ENCODE peak calls at places on chromosome 4, in ten cellular contexts. One of them, this sample, is unnamed.

GRCh38 chr4:158906073-158906472 is 137.2 kb downstream of the FNIP2 start:
- DNase-seq in fibroblast of pulmonary artery: no peak
- DNase-seq in heart right ventricle: no peak
- DNase-seq in cardiac muscle cell: no peak
- DNase-seq in tibial nerve: no peak
- DNase-seq in mesothelial cell of epicardium: no peak
- DNase-seq in tibial artery: no peak
- DNase-seq in bronchial epithelial cell: peak; percentile 35
- DNase-seq in ascending aorta: no peak
- DNase-seq in right lobe of liver: no peak
- DNase-seq in this sample: no peak

GRCh38 chr4:64158648-64159326 is 250.5 kb downstream of the TECRL start:
- DNase-seq in mesothelial cell of epicardium: no peak
- DNase-seq in cardiac muscle cell: peak; percentile 68
- DNase-seq in fibroblast of pulmonary artery: peak; percentile 74
- DNase-seq in ascending aorta: no peak
- DNase-seq in tibial nerve: peak; percentile 84
- DNase-seq in right lobe of liver: no peak
- DNase-seq in heart right ventricle: peak; percentile 30
- DNase-seq in tibial artery: peak; percentile 43
- DNase-seq in bronchial epithelial cell: peak; percentile 61
- DNase-seq in this sample: peak; percentile 82

GRCh38 chr4:148717988-148718387 is 275.8 kb upstream of the NR3C2 start:
- DNase-seq in cardiac muscle cell: no peak
- DNase-seq in right lobe of liver: no peak
- DNase-seq in heart right ventricle: no peak
- DNase-seq in tibial artery: no peak
- DNase-seq in ascending aorta: no peak
- DNase-seq in tibial nerve: no peak
- DNase-seq in bronchial epithelial cell: no peak
- DNase-seq in fibroblast of pulmonary artery: no peak
- DNase-seq in mesothelial cell of epicardium: no peak
- DNase-seq in this sample: no peak

GRCh38 chr4:142427456-142427855 is 418.6 kb downstream of the INPP4B start:
- DNase-seq in right lobe of liver: no peak
- DNase-seq in fibroblast of pulmonary artery: no peak
- DNase-seq in heart right ventricle: no peak
- DNase-seq in tibial nerve: no peak
- DNase-seq in ascending aorta: no peak
- DNase-seq in mesothelial cell of epicardium: no peak
- DNase-seq in bronchial epithelial cell: no peak
- DNase-seq in tibial artery: no peak
- DNase-seq in cardiac muscle cell: no peak
- DNase-seq in this sample: no peak

GRCh38 chr4:112296949-112297483 is at the start of gene ALPK1:
- DNase-seq in right lobe of liver: no peak
- DNase-seq in ascending aorta: no peak
- DNase-seq in tibial artery: no peak
- DNase-seq in cardiac muscle cell: peak; percentile 95
- DNase-seq in fibroblast of pulmonary artery: peak; percentile 95
- DNase-seq in heart right ventricle: no peak
- DNase-seq in mesothelial cell of epicardium: no peak
- DNase-seq in bronchial epithelial cell: peak; percentile 95
- DNase-seq in tibial nerve: peak; percentile 48
- DNase-seq in this sample: peak; percentile 92

GRCh38 chr4:31334086-31334910 is 614.1 kb downstream of the PCDH7 start:
- DNase-seq in heart right ventricle: no peak
- DNase-seq in tibial nerve: no peak
- DNase-seq in cardiac muscle cell: no peak
- DNase-seq in tibial artery: no peak
- DNase-seq in ascending aorta: no peak
- DNase-seq in fibroblast of pulmonary artery: no peak
- DNase-seq in mesothelial cell of epicardium: no peak
- DNase-seq in right lobe of liver: no peak
- DNase-seq in bronchial epithelial cell: no peak
- DNase-seq in this sample: no peak

GRCh38 chr4:185654311-185654710 is 119.0 kb upstream of the PDLIM3 start:
- DNase-seq in mesothelial cell of epicardium: no peak
- DNase-seq in bronchial epithelial cell: peak; percentile 44
- DNase-seq in ascending aorta: no peak
- DNase-seq in heart right ventricle: no peak
- DNase-seq in right lobe of liver: no peak
- DNase-seq in tibial artery: no peak
- DNase-seq in cardiac muscle cell: no peak
- DNase-seq in tibial nerve: no peak
- DNase-seq in fibroblast of pulmonary artery: no peak
- DNase-seq in this sample: no peak

GRCh38 chr4:177455591-177455990 is 13.4 kb upstream of the AGA start:
- DNase-seq in heart right ventricle: no peak
- DNase-seq in right lobe of liver: no peak
- DNase-seq in ascending aorta: no peak
- DNase-seq in bronchial epithelial cell: no peak
- DNase-seq in cardiac muscle cell: peak; percentile 71
- DNase-seq in fibroblast of pulmonary artery: peak; percentile 51
- DNase-seq in tibial nerve: no peak
- DNase-seq in tibial artery: no peak
- DNase-seq in mesothelial cell of epicardium: no peak
- DNase-seq in this sample: no peak

GRCh38 chr4:53656421-53656981 is 65.2 kb upstream of the LNX1 start:
- DNase-seq in cardiac muscle cell: peak; percentile 79
- DNase-seq in ascending aorta: no peak
- DNase-seq in mesothelial cell of epicardium: no peak
- DNase-seq in fibroblast of pulmonary artery: peak; percentile 71
- DNase-seq in tibial nerve: peak; percentile 45
- DNase-seq in right lobe of liver: no peak
- DNase-seq in bronchial epithelial cell: no peak
- DNase-seq in tibial artery: peak; percentile 61
- DNase-seq in heart right ventricle: no peak
- DNase-seq in this sample: peak; percentile 53

GRCh38 chr4:53654300-53654758 is 63.0 kb upstream of the LNX1 start:
- DNase-seq in tibial nerve: no peak
- DNase-seq in fibroblast of pulmonary artery: peak; percentile 40
- DNase-seq in cardiac muscle cell: peak; percentile 29
- DNase-seq in ascending aorta: peak; percentile 77
- DNase-seq in tibial artery: no peak
- DNase-seq in mesothelial cell of epicardium: no peak
- DNase-seq in bronchial epithelial cell: peak; percentile 53
- DNase-seq in heart right ventricle: peak; percentile 32
- DNase-seq in right lobe of liver: no peak
- DNase-seq in this sample: peak; percentile 28

GRCh38 chr4:53649357-53649756 is 58.1 kb upstream of the LNX1 start:
- DNase-seq in fibroblast of pulmonary artery: no peak
- DNase-seq in cardiac muscle cell: no peak
- DNase-seq in tibial artery: no peak
- DNase-seq in ascending aorta: no peak
- DNase-seq in heart right ventricle: no peak
- DNase-seq in mesothelial cell of epicardium: no peak
- DNase-seq in tibial nerve: no peak
- DNase-seq in right lobe of liver: no peak
- DNase-seq in bronchial epithelial cell: no peak
- DNase-seq in this sample: no peak

GRCh38 chr4:53651142-53651720 is 59.9 kb upstream of the LNX1 start:
- DNase-seq in mesothelial cell of epicardium: no peak
- DNase-seq in heart right ventricle: peak; percentile 56
- DNase-seq in ascending aorta: no peak
- DNase-seq in tibial nerve: peak; percentile 24
- DNase-seq in right lobe of liver: no peak
- DNase-seq in tibial artery: no peak
- DNase-seq in bronchial epithelial cell: peak; percentile 48
- DNase-seq in cardiac muscle cell: no peak
- DNase-seq in fibroblast of pulmonary artery: peak; percentile 14
- DNase-seq in this sample: peak; percentile 41

DNA sequence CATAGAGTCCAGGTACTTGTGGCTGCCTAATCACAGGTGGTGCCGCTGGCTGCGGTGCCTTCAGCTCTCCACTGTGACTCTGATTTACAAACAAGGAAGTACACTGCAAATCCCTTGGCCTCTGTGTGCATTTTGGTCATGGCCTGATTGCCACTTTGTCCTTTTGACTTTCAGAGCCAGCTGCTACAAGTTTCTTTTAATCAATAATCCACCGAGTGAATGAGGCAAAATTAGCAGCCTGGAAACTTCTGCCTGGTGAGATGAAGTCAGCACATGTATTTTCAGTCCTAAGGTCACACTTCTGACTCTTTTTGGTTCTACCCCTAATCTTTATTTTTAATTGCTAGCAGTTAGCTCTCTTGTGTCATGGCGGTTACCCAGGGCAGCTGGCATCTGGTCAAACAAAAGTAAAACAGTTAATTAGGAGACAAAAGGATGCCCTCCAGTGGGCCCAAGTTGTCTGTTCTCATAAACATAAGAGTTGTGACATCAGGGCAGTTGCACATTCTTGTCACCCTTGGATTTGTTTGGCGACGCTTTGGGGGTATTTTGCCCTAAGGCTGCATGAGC is 62.3 kb upstream of the LNX1 start:
- DNase-seq in cardiac muscle cell: peak; percentile 41
- DNase-seq in tibial nerve: no peak
- DNase-seq in right lobe of liver: peak; percentile 62
- DNase-seq in fibroblast of pulmonary artery: peak; percentile 29
- DNase-seq in bronchial epithelial cell: no peak
- DNase-seq in heart right ventricle: no peak
- DNase-seq in mesothelial cell of epicardium: no peak
- DNase-seq in tibial artery: no peak
- DNase-seq in ascending aorta: no peak
- DNase-seq in this sample: peak; percentile 47
- TF ChIP-seq CTCF in cardiac muscle cell: no peak
- TF ChIP-seq CTCF in tibial nerve: no peak
- TF ChIP-seq CTCF in right lobe of liver: peak; percentile 16
- TF ChIP-seq CTCF in fibroblast of pulmonary artery: no peak
- TF ChIP-seq CTCF in bronchial epithelial cell: no peak
- TF ChIP-seq CTCF in heart right ventricle: no peak
- TF ChIP-seq CTCF in mesothelial cell of epicardium: no peak
- TF ChIP-seq CTCF in tibial artery: no peak
- TF ChIP-seq CTCF in ascending aorta: no peak
- TF ChIP-seq CTCF in this sample: no peak

GRCh38 chr4:156635046-156635445 is 336.6 kb downstream of the PDGFC start:
- DNase-seq in tibial artery: no peak
- DNase-seq in fibroblast of pulmonary artery: no peak
- DNase-seq in heart right ventricle: no peak
- DNase-seq in mesothelial cell of epicardium: no peak
- DNase-seq in ascending aorta: no peak
- DNase-seq in bronchial epithelial cell: no peak
- DNase-seq in right lobe of liver: no peak
- DNase-seq in cardiac muscle cell: no peak
- DNase-seq in tibial nerve: no peak
- DNase-seq in this sample: no peak

GRCh38 chr4:156634612-156635011 is 337.0 kb downstream of the PDGFC start:
- DNase-seq in heart right ventricle: no peak
- DNase-seq in ascending aorta: no peak
- DNase-seq in mesothelial cell of epicardium: no peak
- DNase-seq in right lobe of liver: no peak
- DNase-seq in fibroblast of pulmonary artery: peak; percentile 58
- DNase-seq in bronchial epithelial cell: no peak
- DNase-seq in tibial artery: no peak
- DNase-seq in tibial nerve: no peak
- DNase-seq in cardiac muscle cell: peak; percentile 12
- DNase-seq in this sample: no peak

GRCh38 chr4:156636398-156636797 is 335.2 kb downstream of the PDGFC start:
- DNase-seq in ascending aorta: no peak
- DNase-seq in tibial nerve: no peak
- DNase-seq in mesothelial cell of epicardium: no peak
- DNase-seq in right lobe of liver: no peak
- DNase-seq in fibroblast of pulmonary artery: no peak
- DNase-seq in heart right ventricle: no peak
- DNase-seq in cardiac muscle cell: no peak
- DNase-seq in tibial artery: no peak
- DNase-seq in bronchial epithelial cell: no peak
- DNase-seq in this sample: no peak

GRCh38 chr4:156638332-156638731 is 333.3 kb downstream of the PDGFC start:
- DNase-seq in bronchial epithelial cell: no peak
- DNase-seq in right lobe of liver: no peak
- DNase-seq in ascending aorta: no peak
- DNase-seq in tibial nerve: no peak
- DNase-seq in mesothelial cell of epicardium: no peak
- DNase-seq in fibroblast of pulmonary artery: peak; percentile 66
- DNase-seq in heart right ventricle: no peak
- DNase-seq in cardiac muscle cell: peak; percentile 70
- DNase-seq in tibial artery: no peak
- DNase-seq in this sample: no peak

GRCh38 chr4:156633846-156634245 is 337.8 kb downstream of the PDGFC start:
- DNase-seq in mesothelial cell of epicardium: no peak
- DNase-seq in cardiac muscle cell: no peak
- DNase-seq in ascending aorta: no peak
- DNase-seq in right lobe of liver: no peak
- DNase-seq in heart right ventricle: no peak
- DNase-seq in tibial nerve: no peak
- DNase-seq in tibial artery: no peak
- DNase-seq in fibroblast of pulmonary artery: no peak
- DNase-seq in bronchial epithelial cell: no peak
- DNase-seq in this sample: no peak
- TF ChIP-seq CTCF in mesothelial cell of epicardium: no peak
- TF ChIP-seq CTCF in cardiac muscle cell: no peak
- TF ChIP-seq CTCF in ascending aorta: no peak
- TF ChIP-seq CTCF in right lobe of liver: no peak
- TF ChIP-seq CTCF in heart right ventricle: no peak
- TF ChIP-seq CTCF in tibial nerve: no peak
- TF ChIP-seq CTCF in tibial artery: no peak
- TF ChIP-seq CTCF in fibroblast of pulmonary artery: no peak
- TF ChIP-seq CTCF in bronchial epithelial cell: no peak
- TF ChIP-seq CTCF in this sample: no peak

DNA sequence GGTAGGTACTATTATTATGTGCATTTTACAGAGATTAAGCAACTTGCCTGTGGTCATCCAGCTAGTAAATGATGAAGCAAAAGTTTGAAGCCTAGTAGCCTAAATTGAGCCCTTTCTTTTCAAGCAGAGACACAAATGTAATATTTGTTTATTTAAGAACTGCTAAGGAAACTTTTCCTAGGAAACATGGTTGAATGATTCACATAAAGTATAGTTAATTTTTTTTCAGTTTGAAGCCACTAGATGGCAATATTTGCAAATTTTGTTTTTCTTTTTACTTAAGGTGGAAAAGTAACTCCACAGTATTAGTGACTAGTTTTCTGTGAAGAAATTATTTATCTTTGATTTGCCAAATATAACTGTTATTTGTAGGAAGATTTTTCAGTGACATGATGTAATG is 52.8 kb upstream of the ANKRD17 start:
- DNase-seq in ascending aorta: no peak
- DNase-seq in tibial nerve: no peak
- DNase-seq in mesothelial cell of epicardium: no peak
- DNase-seq in heart right ventricle: no peak
- DNase-seq in fibroblast of pulmonary artery: peak; percentile 61
- DNase-seq in bronchial epithelial cell: peak; percentile 54
- DNase-seq in tibial artery: no peak
- DNase-seq in right lobe of liver: no peak
- DNase-seq in cardiac muscle cell: peak; percentile 56
- DNase-seq in this sample: peak; percentile 26
- TF ChIP-seq CTCF in ascending aorta: no peak
- TF ChIP-seq CTCF in tibial nerve: peak; percentile 16
- TF ChIP-seq CTCF in mesothelial cell of epicardium: peak; percentile 60
- TF ChIP-seq CTCF in heart right ventricle: no peak
- TF ChIP-seq CTCF in fibroblast of pulmonary artery: peak; percentile 35
- TF ChIP-seq CTCF in bronchial epithelial cell: no peak
- TF ChIP-seq CTCF in tibial artery: peak; percentile 17
- TF ChIP-seq CTCF in right lobe of liver: peak; percentile 52
- TF ChIP-seq CTCF in cardiac muscle cell: peak; percentile 32
- TF ChIP-seq CTCF in this sample: peak; percentile 31

GRCh38 chr4:7475207-7475606 is 40.5 kb upstream of the PSAPL1 start:
- DNase-seq in bronchial epithelial cell: no peak
- DNase-seq in right lobe of liver: no peak
- DNase-seq in cardiac muscle cell: no peak
- DNase-seq in ascending aorta: no peak
- DNase-seq in tibial artery: no peak
- DNase-seq in heart right ventricle: no peak
- DNase-seq in mesothelial cell of epicardium: no peak
- DNase-seq in tibial nerve: no peak
- DNase-seq in fibroblast of pulmonary artery: no peak
- DNase-seq in this sample: no peak

GRCh38 chr4:7472443-7473013 is 37.8 kb upstream of the PSAPL1 start:
- DNase-seq in bronchial epithelial cell: no peak
- DNase-seq in tibial artery: no peak
- DNase-seq in fibroblast of pulmonary artery: no peak
- DNase-seq in right lobe of liver: no peak
- DNase-seq in cardiac muscle cell: no peak
- DNase-seq in tibial nerve: no peak
- DNase-seq in mesothelial cell of epicardium: no peak
- DNase-seq in ascending aorta: no peak
- DNase-seq in heart right ventricle: no peak
- DNase-seq in this sample: no peak

GRCh38 chr4:7473096-7473495 is 38.4 kb upstream of the PSAPL1 start:
- DNase-seq in right lobe of liver: no peak
- DNase-seq in bronchial epithelial cell: no peak
- DNase-seq in fibroblast of pulmonary artery: no peak
- DNase-seq in heart right ventricle: no peak
- DNase-seq in mesothelial cell of epicardium: no peak
- DNase-seq in tibial nerve: no peak
- DNase-seq in cardiac muscle cell: no peak
- DNase-seq in tibial artery: no peak
- DNase-seq in ascending aorta: no peak
- DNase-seq in this sample: no peak

GRCh38 chr4:7476820-7477219 is 42.1 kb upstream of the PSAPL1 start:
- DNase-seq in ascending aorta: no peak
- DNase-seq in tibial nerve: no peak
- DNase-seq in mesothelial cell of epicardium: no peak
- DNase-seq in fibroblast of pulmonary artery: no peak
- DNase-seq in heart right ventricle: no peak
- DNase-seq in cardiac muscle cell: no peak
- DNase-seq in bronchial epithelial cell: no peak
- DNase-seq in tibial artery: no peak
- DNase-seq in right lobe of liver: no peak
- DNase-seq in this sample: no peak

GRCh38 chr4:7474320-7474719 is 39.6 kb upstream of the PSAPL1 start:
- DNase-seq in right lobe of liver: no peak
- DNase-seq in tibial nerve: no peak
- DNase-seq in tibial artery: no peak
- DNase-seq in mesothelial cell of epicardium: no peak
- DNase-seq in ascending aorta: no peak
- DNase-seq in fibroblast of pulmonary artery: no peak
- DNase-seq in cardiac muscle cell: no peak
- DNase-seq in bronchial epithelial cell: no peak
- DNase-seq in heart right ventricle: no peak
- DNase-seq in this sample: no peak
- TF ChIP-seq CTCF in right lobe of liver: no peak
- TF ChIP-seq CTCF in tibial nerve: no peak
- TF ChIP-seq CTCF in tibial artery: no peak
- TF ChIP-seq CTCF in mesothelial cell of epicardium: no peak
- TF ChIP-seq CTCF in ascending aorta: no peak
- TF ChIP-seq CTCF in fibroblast of pulmonary artery: no peak
- TF ChIP-seq CTCF in cardiac muscle cell: no peak
- TF ChIP-seq CTCF in bronchial epithelial cell: no peak
- TF ChIP-seq CTCF in heart right ventricle: no peak
- TF ChIP-seq CTCF in this sample: no peak